ENCODE peak calls at places on chromosomes 3 and 15, in six cellular contexts. H is neural progenitor cell; N is AG08396; Z is A549; D is adrenal gland; E is stimulated activated CD4-positive, alpha-beta T cell treated with anti-CD3 and anti-CD28 coated beads, Interleukin-12 subunit alpha, Interleukin-12 subunit beta, amount 100 ng/mL, for 48 hours. X is an unnamed sample.

GRCh38 chr3:29144361-29144760 is 136.5 kb upstream of the RBMS3 start:
- DNase-seq in H (no peak), N (no peak), Z (no peak), D (no peak), E (no peak), X (no peak)

GRCh38 chr15:55247766-55248427 is 41.7 kb downstream of the RAB27A start:
- DNase-seq in H (no peak), N (no peak), Z (no peak), D (no peak), E (no peak), X (no peak)

GRCh38 chr15:68275165-68275746 is 2.3 kb upstream of the FEM1B start:
- DNase-seq in H (no peak), N (peak), Z (peak), D (no peak), E (no peak), X (no peak)

GRCh38 chr15:89412906-89413411 is 78.3 kb upstream of the POLG start:
- DNase-seq in H (peak), N (no peak), Z (no peak), D (no peak), E (no peak), X (no peak)

GRCh38 chr15:34737379-34737928 is 17.3 kb downstream of the GJD2 start:
- DNase-seq in H (no peak), N (peak), Z (no peak), D (no peak), E (no peak), X (no peak)

GRCh38 chr3:9525078-9525477 is 28.5 kb downstream of the LHFPL4 start:
- DNase-seq in H (no peak), N (no peak), Z (no peak), D (no peak), E (no peak), X (no peak)

GRCh38 chr3:171840484-171840830 is 2.7 kb upstream of the TMEM212 start:
- DNase-seq in H (no peak), N (no peak), Z (no peak), D (no peak), E (no peak), X (no peak)

GRCh38 chr15:34336333-34336732 is 1.2 kb downstream of the SLC12A6 start:
- DNase-seq in H (no peak), N (no peak), Z (no peak), D (peak), E (no peak), X (no peak)

GRCh38 chr15:74825895-74826294 is 532 bp upstream of the CPLX3 start:
- DNase-seq in H (no peak), N (no peak), Z (no peak), D (no peak), E (no peak), X (no peak)

GRCh38 chr3:77254967-77255831 is 215.3 kb downstream of the ROBO2 start:
- DNase-seq in H (peak), N (peak), Z (peak), D (no peak), E (no peak), X (peak)

GRCh38 chr3:38638354-38638753 is 11.1 kb downstream of the SCN5A start:
- DNase-seq in H (no peak), N (no peak), Z (no peak), D (no peak), E (no peak), X (no peak)

GRCh38 chr3:159787191-159787590 is 201.4 kb upstream of the IL12A start:
- DNase-seq in H (no peak), N (peak), Z (peak), D (no peak), E (no peak), X (no peak)

GRCh38 chr15:92277776-92278175 is 115.9 kb upstream of the ST8SIA2 start:
- DNase-seq in H (peak), N (no peak), Z (peak), D (peak), E (no peak), X (no peak)

GRCh38 chr15:27059610-27060202 is 88.7 kb downstream of the GABRG3 start:
- DNase-seq in H (peak), N (peak), Z (peak), D (peak), E (no peak), X (peak)

GRCh38 chr3:11199902-11200678 is 45.8 kb downstream of the HRH1 start:
- DNase-seq in H (no peak), N (no peak), Z (no peak), D (no peak), E (no peak), X (no peak)

GRCh38 chr3:59731909-59732308 is 682.1 kb upstream of the CFAP20DC start:
- DNase-seq in H (no peak), N (no peak), Z (no peak), D (no peak), E (no peak), X (no peak)

GRCh38 chr3:114144909-114145688 is 33.8 kb downstream of the DRD3 start:
- DNase-seq in H (no peak), N (peak), Z (peak), D (peak), E (peak), X (no peak)

GRCh38 chr15:67218428-67218827 is 36.0 kb downstream of the AAGAB start:
- DNase-seq in H (no peak), N (no peak), Z (no peak), D (no peak), E (no peak), X (no peak)

GRCh38 chr3:126034481-126035361 is 49.2 kb downstream of the SLC41A3 start:
- DNase-seq in H (no peak), N (no peak), Z (no peak), D (peak), E (no peak), X (no peak)

GRCh38 chr15:83285979-83286553 is 1.6 kb upstream of the BNC1 start:
- DNase-seq in H (no peak), N (peak), Z (peak), D (no peak), E (no peak), X (no peak)

GRCh38 chr3:121748638-121749275 is 784 bp downstream of the GOLGB1 start:
- DNase-seq in H (peak), N (no peak), Z (no peak), D (peak), E (no peak), X (no peak)

X was measured in SK-N-MC.